ENCODE peak calls at places on chromosomes 13 and 19, in four cellular contexts. M is K562, G is GM12878, U is HepG2. K is an unnamed sample.

GRCh38 chr19:44604241-44604640 is 9.1 kb upstream of the IGSF23 start:
- DNase-seq in M (no peak), G (no peak), U (no peak), K (no peak)

GRCh38 chr19:23762548-23762883 is 3.8 kb upstream of the ZNF681 start:
- DNase-seq in G (no peak), U (no peak), M (no peak), K (no peak)

GRCh38 chr19:58480481-58480830 is 4.3 kb downstream of the ZNF446 start:
- DNase-seq in M (no peak), U (no peak), G (no peak), K (no peak)

GRCh38 chr19:11046608-11047354 is 42.5 kb upstream of the LDLR start:
- DNase-seq in M (no peak), G (peak), U (no peak), K (no peak)

GRCh38 chr19:50790898-50791562 is 815 bp downstream of the ACP4 start:
- DNase-seq in U (no peak), M (no peak), G (no peak), K (no peak)

GRCh38 chr13:89514534-89515312 is 1832.8 kb upstream of the MIR17HG start:
- DNase-seq in G (no peak), M (no peak), U (peak), K (peak)

GRCh38 chr13:28401303-28402056 is 93.4 kb downstream of the FLT1 start:
- DNase-seq in G (peak), U (no peak), M (no peak), K (no peak)

GRCh38 chr19:55372316-55373081 is 2.2 kb upstream of the IL11 start:
- DNase-seq in G (no peak), U (peak), M (no peak), K (no peak)

GRCh38 chr13:91358384-91358776 is 10.9 kb downstream of the MIR17HG start:
- DNase-seq in U (no peak), G (no peak), M (no peak), K (no peak)

GRCh38 chr19:4260605-4261191 is 13.8 kb downstream of the YJU2 start:
- DNase-seq in U (no peak), M (peak), G (no peak), K (no peak)

GRCh38 chr19:51339313-51339686 is 2.6 kb downstream of the VSIG10L start:
- DNase-seq in M (peak), G (no peak), U (no peak), K (no peak)

GRCh38 chr13:29969286-29969685 is 118.9 kb upstream of the UBL3 start:
- DNase-seq in G (no peak), M (no peak), U (no peak), K (no peak)

GRCh38 chr19:48703316-48703715 is 7.5 kb downstream of the FUT2 start:
- DNase-seq in U (no peak), M (no peak), G (no peak), K (no peak)

GRCh38 chr19:13846533-13847032 is 30.4 kb upstream of the NANOS3 start:
- DNase-seq in M (peak), U (peak), G (peak), K (peak)

GRCh38 chr13:84844473-84844872 is 954.7 kb downstream of the SLITRK6 start:
- DNase-seq in G (no peak), M (no peak), U (peak), K (no peak)

GRCh38 chr13:26957163-26957562 is 196.6 kb upstream of the GPR12 start:
- DNase-seq in M (no peak), G (no peak), U (no peak), K (no peak)

GRCh38 chr13:100131863-100132574 is 43.1 kb downstream of the PCCA start:
- DNase-seq in G (no peak), U (peak), M (peak), K (no peak)

GRCh38 chr13:26759156-26759906 is 1.3 kb downstream of the GPR12 start:
- DNase-seq in G (no peak), U (no peak), M (no peak), K (no peak)

GRCh38 chr19:5128251-5128931 is 159.5 kb downstream of the KDM4B start:
- DNase-seq in G (no peak), M (peak), U (no peak), K (no peak)

GRCh38 chr13:44620057-44620456 is 43.9 kb upstream of the TSC22D1 start:
- DNase-seq in M (no peak), G (no peak), U (no peak), K (no peak)

GRCh38 chr19:28350037-28350436 is 862.9 kb downstream of the UQCRFS1 start:
- DNase-seq in G (no peak), M (no peak), U (no peak), K (no peak)

GRCh38 chr19:4495471-4495870 is 22.8 kb downstream of the PLIN4 start:
- DNase-seq in G (no peak), M (no peak), U (no peak), K (peak)

GRCh38 chr13:31703780-31704179 is 35.5 kb upstream of the RXFP2 start:
- DNase-seq in U (no peak), M (no peak), G (no peak), K (no peak)

GRCh38 chr13:50596776-50597203 is 246.7 kb downstream of the DLEU7 start:
- DNase-seq in U (peak), M (no peak), G (no peak), K (no peak)

GRCh38 chr13:50596103-50596502 is 247.4 kb downstream of the DLEU7 start:
- DNase-seq in G (no peak), U (no peak), M (no peak), K (no peak)

GRCh38 chr13:50599046-50599445 is 244.4 kb downstream of the DLEU7 start:
- DNase-seq in G (no peak), M (no peak), U (no peak), K (no peak)

GRCh38 chr13:50599927-50600326 is 243.6 kb downstream of the DLEU7 start:
- DNase-seq in G (no peak), M (no peak), U (no peak), K (no peak)

GRCh38 chr13:50598338-50598737 is 245.2 kb downstream of the DLEU7 start:
- DNase-seq in G (peak), U (peak), M (no peak), K (no peak)
- TF ChIP-seq CREB1 in G (no peak), U (no peak), M (no peak), K (no peak)

GRCh38 chr19:21694171-21694906 is 73.0 kb downstream of the ZNF100 start:
- DNase-seq in U (no peak), G (no peak), M (peak), K (no peak)

GRCh38 chr19:21688464-21688863 is 78.9 kb downstream of the ZNF100 start:
- DNase-seq in U (no peak), G (no peak), M (no peak), K (no peak)

GRCh38 chr19:21697171-21697570 is 70.2 kb downstream of the ZNF100 start:
- DNase-seq in M (no peak), G (no peak), U (no peak), K (no peak)

GRCh38 chr19:21693399-21693798 is 74.0 kb downstream of the ZNF100 start:
- DNase-seq in M (no peak), U (no peak), G (no peak), K (no peak)

GRCh38 chr19:21691656-21692055 is 75.7 kb downstream of the ZNF100 start:
- DNase-seq in M (no peak), G (no peak), U (no peak), K (no peak)
- TF ChIP-seq SP1 in M (no peak), G (no peak), U (no peak), K (no peak)

GRCh38 chr19:15149704-15150103 is 42.5 kb downstream of the SYDE1 start:
- DNase-seq in G (no peak), M (no peak), U (no peak), K (no peak)

GRCh38 chr19:15155296-15155695 is 45.5 kb downstream of the NOTCH3 start:
- DNase-seq in G (no peak), U (no peak), M (no peak), K (no peak)

GRCh38 chr19:15159251-15159650 is 41.5 kb downstream of the NOTCH3 start:
- DNase-seq in U (no peak), G (no peak), M (no peak), K (no peak)

GRCh38 chr19:15156391-15156790 is 44.4 kb downstream of the NOTCH3 start:
- DNase-seq in U (no peak), G (no peak), M (no peak), K (no peak)

DNA sequence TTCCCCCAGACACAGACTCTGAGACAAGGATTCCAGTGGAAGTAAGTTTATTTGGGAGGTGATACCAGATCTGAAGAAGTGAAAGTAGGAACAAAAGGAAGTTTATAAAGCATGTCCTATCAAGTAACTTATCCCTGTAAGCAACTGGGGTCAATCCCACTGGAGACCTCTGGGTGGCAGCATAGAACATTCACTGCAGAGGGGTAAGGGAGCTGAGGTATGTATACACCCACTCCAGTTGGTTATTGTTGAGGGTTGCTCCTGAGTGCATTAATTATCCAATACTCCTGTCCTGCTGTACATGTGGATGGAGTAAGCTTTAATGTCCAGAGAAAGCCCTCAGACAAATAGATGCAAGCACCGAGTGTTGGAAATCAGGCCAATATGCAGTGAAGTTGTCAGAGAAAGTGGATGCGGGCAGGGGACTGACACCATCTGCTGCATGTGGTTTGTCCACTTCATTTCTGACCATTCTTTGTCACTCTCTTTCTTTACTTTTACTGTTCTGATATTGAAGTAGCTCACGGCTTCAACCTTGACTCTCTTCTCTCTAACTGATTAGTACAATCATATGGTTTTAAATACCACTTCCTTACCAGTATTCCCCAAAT is 46.7 kb downstream of the NOTCH3 start:
- DNase-seq in G (no peak), M (peak), U (peak), K (no peak)
- TF ChIP-seq JUND in G (no peak), M (no peak), U (no peak), K (no peak)

GRCh38 chr13:111429064-111429558 is 108.7 kb downstream of the TEX29 start:
- DNase-seq in M (peak), G (no peak), U (peak), K (no peak)
- TF ChIP-seq CREB1 in M (no peak), G (no peak), U (no peak), K (peak)

GRCh38 chr19:8367327-8368001 is 3.5 kb downstream of the ANGPTL4 start:
- DNase-seq in M (peak), U (no peak), G (no peak), K (peak)
- TF ChIP-seq SP1 in M (no peak), U (no peak), G (no peak), K (peak)

GRCh38 chr13:25204843-25205242 is 32.8 kb upstream of the AMER2 start:
- DNase-seq in U (no peak), G (no peak), M (no peak), K (no peak)

GRCh38 chr13:25200783-25201182 is 28.7 kb upstream of the AMER2 start:
- DNase-seq in U (no peak), M (no peak), G (no peak), K (no peak)

GRCh38 chr13:25207291-25207690 is 35.2 kb upstream of the AMER2 start:
- DNase-seq in U (no peak), G (no peak), M (no peak), K (no peak)

DNA sequence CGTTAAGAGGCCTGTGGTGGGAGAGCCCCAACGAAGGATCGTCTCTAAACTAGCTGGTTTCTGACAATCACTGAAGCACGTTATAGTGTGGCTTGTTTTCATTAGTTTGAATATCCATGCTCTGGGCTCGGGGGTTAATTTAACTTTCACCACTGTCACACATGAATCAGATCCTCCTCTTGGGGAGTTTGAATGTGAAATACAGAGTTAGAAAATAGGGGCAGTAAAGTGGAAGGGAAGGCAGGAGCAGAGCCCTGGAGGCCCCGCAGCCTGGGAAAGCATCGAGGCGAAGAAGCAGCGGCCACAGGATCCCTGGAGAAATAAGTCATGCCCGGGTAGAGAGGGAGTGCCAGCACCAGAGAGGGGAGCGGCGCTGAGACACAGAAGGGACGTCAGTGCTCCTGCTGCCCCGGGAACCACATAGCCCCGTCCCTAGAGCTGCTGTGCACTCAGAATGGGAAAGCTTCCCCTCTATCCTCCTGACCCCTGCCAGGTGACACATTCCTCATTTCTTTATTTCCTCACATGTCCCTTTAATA is 31.2 kb upstream of the AMER2 start:
- DNase-seq in G (no peak), M (no peak), U (no peak), K (no peak)
- TF ChIP-seq JUND in G (no peak), M (no peak), U (no peak), K (no peak)

GRCh38 chr13:58085819-58086218 is 454.3 kb downstream of the PCDH17 start:
- DNase-seq in G (no peak), U (no peak), M (no peak), K (no peak)

GRCh38 chr13:58081301-58081820 is 449.8 kb downstream of the PCDH17 start:
- DNase-seq in U (no peak), G (no peak), M (no peak), K (no peak)

DNA sequence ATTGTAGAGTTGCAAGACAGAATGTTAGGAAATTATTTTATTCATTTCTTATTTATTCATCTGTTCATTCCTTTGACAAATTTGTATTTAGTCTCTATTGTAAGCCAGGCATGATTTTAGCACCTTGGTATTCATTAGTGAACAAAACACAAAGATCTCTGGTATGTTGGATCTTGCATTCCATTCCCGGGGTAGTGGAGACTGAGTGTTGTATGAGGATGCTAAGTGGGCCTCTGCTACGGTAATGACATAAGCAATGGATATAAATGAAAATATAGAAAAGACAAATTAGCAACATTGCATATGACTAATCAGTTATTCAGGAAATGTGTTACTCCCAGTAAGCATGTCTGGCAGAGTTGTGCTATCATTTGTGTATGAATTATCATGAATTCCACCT is 449.3 kb downstream of the PCDH17 start:
- DNase-seq in M (no peak), G (no peak), U (no peak), K (no peak)
- TF ChIP-seq CREB1 in M (no peak), G (no peak), U (no peak), K (no peak)

GRCh38 chr19:45886427-45887310 is 728 bp upstream of the IRF2BP1 start:
- DNase-seq in U (peak), G (peak), M (peak), K (no peak)

GRCh38 chr19:45883881-45884681 is 1.9 kb downstream of the IRF2BP1 start:
- DNase-seq in U (no peak), M (no peak), G (no peak), K (no peak)

GRCh38 chr19:45883586-45883880 is 2.4 kb downstream of the IRF2BP1 start:
- DNase-seq in U (no peak), G (no peak), M (no peak), K (no peak)

GRCh38 chr19:45885556-45886426 is at the start of gene IRF2BP1:
- DNase-seq in M (peak), U (peak), G (no peak), K (no peak)

DNA sequence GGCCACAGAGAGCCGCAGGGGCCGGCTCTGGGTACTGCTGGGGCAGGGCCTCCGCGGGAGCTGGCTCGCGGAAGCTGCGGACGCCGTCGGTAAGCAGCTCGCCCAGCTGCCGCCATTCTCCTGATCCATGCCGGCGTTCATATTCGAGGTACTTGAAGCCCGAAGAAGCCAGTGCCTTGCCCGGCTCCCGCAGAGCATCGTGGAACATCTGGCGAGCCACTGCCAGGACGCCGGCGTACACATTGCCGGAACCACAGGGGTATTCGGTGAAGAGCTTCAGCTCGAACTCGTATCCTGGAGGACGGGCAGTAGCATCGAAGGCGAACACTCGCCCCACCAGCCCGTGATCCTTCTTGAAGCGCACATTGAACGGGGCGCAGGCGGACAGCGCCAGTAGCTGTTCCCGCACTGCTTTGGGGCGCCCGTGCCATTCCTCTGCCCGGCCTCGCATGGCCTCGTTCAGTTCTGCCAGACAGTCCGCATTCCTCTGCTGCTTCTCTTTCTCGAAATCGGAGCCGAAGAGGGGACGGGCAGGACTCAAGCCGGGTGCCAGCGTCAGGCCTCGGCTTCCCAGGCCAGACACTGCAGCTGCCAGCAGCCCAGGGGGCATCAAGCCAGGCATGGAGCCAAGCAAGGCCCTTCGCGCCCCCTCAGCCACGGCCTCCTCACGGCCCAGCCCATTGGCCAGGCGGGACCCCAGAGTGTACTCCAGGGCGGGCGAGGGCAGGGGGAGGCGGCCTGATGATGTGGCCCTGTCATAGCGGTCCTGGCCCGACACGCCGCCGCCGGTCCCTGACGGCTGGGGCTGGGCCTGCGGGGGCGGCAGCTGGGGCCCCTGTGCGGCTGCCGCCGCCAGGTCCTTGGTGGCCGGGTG is 1.0 kb downstream of the IRF2BP1 start:
- DNase-seq in U (no peak), G (no peak), M (peak), K (no peak)
- TF ChIP-seq SP1 in U (no peak), G (no peak), M (no peak), K (no peak)

GRCh38 chr13:60463787-60464186 is 66.8 kb downstream of the TDRD3 start:
- DNase-seq in U (no peak), M (no peak), G (no peak), K (no peak)
- TF ChIP-seq JUND in U (no peak), M (no peak), G (no peak), K (no peak)

K was measured in H1.